ENCODE peak calls at places on chromosome 22, in ten cellular contexts. X is AG04450; O is substantia nigra; C is neuronal stem cell; E is PC-3; A is CD8-positive, alpha-beta memory T cell; M is tibial artery; S is transverse colon; D is IMR-90; B is tibial nerve. T is an unnamed sample.

GRCh38 chr22:24730864-24731263 is 43.7 kb downstream of the PIWIL3 start:
- DNase-seq in M (no peak), O (no peak), D (no peak), X (no peak), B (no peak), C (no peak), A (no peak), S (no peak), E (no peak), T (no peak)

GRCh38 chr22:25062378-25063095 is 110.0 kb downstream of the KIAA1671 start:
- DNase-seq in M (no peak), A (peak), S (peak), E (no peak), O (no peak), D (no peak), X (no peak), C (no peak), B (no peak), T (no peak)

GRCh38 chr22:27032121-27032761 is 374.9 kb downstream of the MIAT start:
- DNase-seq in B (no peak), C (no peak), D (no peak), E (no peak), O (peak), S (no peak), M (peak), X (no peak), A (no peak), T (peak)

GRCh38 chr22:25869771-25870170 is 127.8 kb downstream of the MYO18B start:
- DNase-seq in O (no peak), E (no peak), A (no peak), B (no peak), X (no peak), D (no peak), C (no peak), M (no peak), S (no peak), T (no peak)

GRCh38 chr22:46539169-46539568 is 1.7 kb upstream of the CELSR1 start:
- DNase-seq in B (no peak), M (no peak), D (no peak), O (no peak), S (no peak), E (no peak), C (no peak), A (no peak), X (no peak), T (no peak)

GRCh38 chr22:38255697-38256096 is 17.1 kb downstream of the TMEM184B start:
- DNase-seq in X (no peak), O (no peak), E (no peak), A (no peak), D (no peak), M (no peak), S (no peak), B (no peak), C (no peak), T (no peak)

GRCh38 chr22:48960981-48961655 is 866.6 kb downstream of the BRD1 start:
- DNase-seq in E (no peak), X (no peak), D (no peak), S (peak), A (no peak), M (no peak), C (no peak), O (no peak), B (no peak), T (no peak)

GRCh38 chr22:43094551-43094950 is 5.4 kb upstream of the TTLL1 start:
- DNase-seq in A (no peak), E (no peak), X (no peak), D (no peak), S (no peak), C (no peak), M (no peak), B (no peak), O (no peak), T (no peak)

GRCh38 chr22:39364646-39365405 is 15.0 kb downstream of the SYNGR1 start:
- DNase-seq in M (no peak), S (no peak), A (no peak), X (no peak), C (no peak), E (no peak), O (no peak), B (no peak), D (no peak), T (no peak)

GRCh38 chr22:38078046-38078840 is 5.7 kb downstream of the SLC16A8 start:
- DNase-seq in A (no peak), B (no peak), X (no peak), M (no peak), S (no peak), C (no peak), O (no peak), D (no peak), E (no peak), T (no peak)

GRCh38 chr22:45218974-45219373 is 21.7 kb downstream of the KIAA0930 start:
- DNase-seq in X (no peak), E (no peak), A (no peak), D (peak), C (no peak), B (no peak), S (no peak), O (no peak), M (no peak), T (peak)

GRCh38 chr22:28442951-28443876 is 236.4 kb downstream of the TTC28 start:
- DNase-seq in O (peak), E (no peak), S (peak), C (peak), A (no peak), D (peak), X (no peak), M (peak), B (peak), T (peak)

GRCh38 chr22:48919187-48919590 is 908.5 kb downstream of the BRD1 start:
- DNase-seq in E (no peak), M (peak), A (no peak), B (no peak), X (no peak), D (no peak), S (no peak), C (peak), O (no peak), T (peak)

GRCh38 chr22:29306175-29306829 is at the start of gene GAS2L1:
- DNase-seq in A (peak), O (peak), C (peak), D (peak), E (peak), X (peak), S (peak), B (peak), M (peak), T (peak)

GRCh38 chr22:29313126-29314071 is 2.1 kb downstream of the RASL10A start:
- DNase-seq in A (no peak), D (no peak), M (peak), O (no peak), B (peak), S (peak), E (no peak), X (no peak), C (no peak), T (no peak)

GRCh38 chr22:20131593-20131855 is at the start of gene ZDHHC8:
- DNase-seq in C (no peak), D (no peak), A (peak), B (no peak), E (no peak), M (no peak), X (no peak), S (peak), O (no peak), T (no peak)

GRCh38 chr22:29883831-29884139 is 811 bp downstream of the MTMR3 start:
- DNase-seq in A (no peak), B (no peak), O (no peak), C (no peak), D (peak), M (no peak), X (no peak), S (no peak), E (no peak), T (no peak)

GRCh38 chr22:38125038-38125610 is 14.6 kb upstream of the BAIAP2L2 start:
- DNase-seq in E (no peak), D (no peak), S (no peak), A (no peak), M (no peak), X (no peak), O (no peak), B (no peak), C (no peak), T (no peak)

GRCh38 chr22:29733362-29734322 is 13.8 kb downstream of the CABP7 start:
- DNase-seq in A (no peak), C (no peak), M (no peak), O (no peak), B (no peak), X (no peak), E (no peak), S (peak), D (no peak), T (no peak)

DNA sequence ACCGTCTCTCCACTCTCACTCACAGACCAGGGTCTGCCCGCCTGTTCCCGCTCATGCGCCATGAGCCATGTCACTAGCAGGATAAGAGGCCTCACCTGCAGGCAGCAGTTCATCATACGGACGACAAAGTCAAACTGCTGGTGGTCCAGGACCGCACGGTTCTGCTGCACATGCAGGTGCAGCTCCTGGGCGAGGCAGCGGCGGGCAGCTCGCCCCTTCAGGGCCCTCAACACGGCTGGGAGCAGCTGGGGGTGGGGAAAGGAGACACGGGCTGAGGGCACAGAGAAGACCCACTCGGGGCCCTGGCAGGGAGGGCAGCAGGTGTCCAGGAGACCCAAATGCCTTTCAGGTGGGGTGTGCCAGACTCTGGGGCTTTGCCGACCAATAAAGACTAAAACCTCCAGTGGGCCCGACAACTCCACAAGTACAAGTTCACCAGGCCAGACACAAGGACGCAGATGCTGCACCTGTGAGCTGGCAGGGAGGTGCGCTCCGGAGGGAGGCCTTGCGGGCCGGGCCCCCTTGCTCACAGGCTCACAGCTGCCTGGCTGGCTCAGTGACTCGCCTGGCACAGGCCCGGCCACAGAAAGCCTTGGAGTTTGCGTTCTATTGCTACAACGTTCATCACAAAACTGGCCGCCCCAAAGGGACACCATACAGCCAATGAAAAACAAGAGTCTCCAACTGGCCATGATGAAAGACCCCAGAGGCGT is 11.5 kb downstream of the SBF1 start:
- DNase-seq in B (no peak), C (no peak), X (no peak), M (no peak), D (no peak), E (no peak), S (no peak), A (no peak), O (no peak), T (no peak)
- H3K27ac ChIP-seq in B (no peak), C (no peak), X (no peak), M (no peak), D (no peak), E (no peak), S (no peak), A (no peak), O (no peak), T (no peak)

DNA sequence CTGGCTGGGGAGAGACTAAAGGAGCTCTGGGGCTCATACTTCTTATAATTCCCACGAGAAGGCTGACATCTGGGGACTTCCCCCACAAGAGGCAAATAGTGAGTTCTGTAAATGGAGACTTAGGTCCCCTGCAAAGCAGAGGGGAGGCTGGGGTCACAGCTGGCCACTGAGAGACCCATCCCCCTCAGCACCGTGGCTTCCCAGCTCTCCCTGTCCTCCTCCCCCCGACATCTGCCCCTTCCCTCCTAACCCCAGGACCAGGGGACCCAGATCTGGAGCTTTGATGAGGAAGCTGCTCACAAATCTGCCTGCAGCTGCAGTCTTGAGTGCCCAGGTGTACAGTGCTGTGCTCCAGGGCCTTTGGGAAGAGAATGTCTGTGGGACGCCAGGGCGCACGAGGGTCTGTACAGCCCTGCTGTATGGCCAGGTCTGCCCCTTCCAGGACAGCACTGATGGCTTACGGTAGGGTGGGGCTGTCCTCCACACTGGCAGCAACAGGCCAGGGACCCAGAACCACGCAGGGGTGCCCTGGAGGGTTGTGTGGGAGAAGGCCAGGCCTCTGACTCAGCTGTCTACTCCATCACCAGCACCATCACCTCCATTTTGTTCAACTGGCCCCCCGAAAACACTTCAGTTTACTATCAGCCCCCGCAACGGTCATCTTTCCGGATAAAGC is 1.1 kb downstream of the RGL4 start:
- DNase-seq in D (no peak), S (no peak), E (no peak), B (no peak), M (no peak), X (no peak), C (no peak), A (no peak), O (no peak), T (no peak)
- H3K27ac ChIP-seq in D (no peak), S (no peak), E (no peak), B (no peak), M (no peak), X (no peak), C (no peak), A (no peak), O (no peak), T (no peak)

GRCh38 chr22:35708917-35709316 is 8.8 kb upstream of the APOL5 start:
- DNase-seq in B (no peak), D (no peak), C (no peak), O (no peak), M (no peak), A (no peak), S (no peak), X (no peak), E (no peak), T (no peak)

GRCh38 chr22:35708453-35708852 is 9.2 kb upstream of the APOL5 start:
- DNase-seq in X (no peak), C (no peak), D (peak), M (no peak), E (no peak), A (no peak), O (no peak), B (no peak), S (no peak), T (no peak)

GRCh38 chr22:35705141-35705540 is 12.5 kb upstream of the APOL5 start:
- DNase-seq in C (no peak), M (no peak), B (no peak), S (no peak), D (peak), O (no peak), X (peak), E (peak), A (no peak), T (no peak)

DNA sequence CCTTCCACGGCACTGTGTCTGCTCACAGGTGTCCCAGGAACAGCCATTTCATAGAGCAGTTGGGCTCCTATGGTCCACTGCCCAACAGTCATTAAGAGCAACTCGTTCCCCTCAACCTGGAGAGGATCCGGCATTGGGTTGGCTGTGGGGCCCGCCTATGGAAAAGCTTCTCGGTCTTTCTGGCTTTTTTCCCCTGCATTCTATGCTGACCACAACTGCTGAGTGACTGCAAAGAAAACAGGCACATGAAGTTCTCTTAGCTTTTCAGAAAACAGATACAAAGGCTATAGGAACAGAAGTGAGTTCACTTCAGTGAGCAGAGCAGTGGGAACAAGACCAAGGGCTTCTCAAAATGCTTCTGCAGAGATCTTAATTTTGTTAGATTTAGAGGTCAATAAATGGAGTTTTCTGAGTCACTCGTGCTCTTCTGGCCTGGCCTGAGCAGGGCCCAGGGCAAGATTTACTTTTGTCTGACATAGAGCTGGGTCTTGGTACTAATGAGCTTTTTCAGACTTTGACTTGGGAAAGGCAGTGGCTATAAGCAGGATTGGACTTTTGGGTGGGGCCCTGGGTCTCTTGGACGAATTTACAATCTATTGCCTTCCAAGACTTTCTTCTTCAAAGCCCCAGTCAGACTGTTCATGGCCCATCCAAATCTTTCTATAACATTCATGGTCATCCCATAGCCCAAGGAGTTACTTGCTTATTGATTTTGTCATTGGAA is 13.6 kb upstream of the APOL5 start:
- DNase-seq in M (no peak), A (no peak), D (peak), B (no peak), O (no peak), S (no peak), C (no peak), X (no peak), E (no peak), T (no peak)
- H3K27ac ChIP-seq in M (no peak), A (no peak), D (no peak), B (no peak), O (no peak), S (no peak), C (no peak), X (no peak), E (no peak), T (no peak)

DNA sequence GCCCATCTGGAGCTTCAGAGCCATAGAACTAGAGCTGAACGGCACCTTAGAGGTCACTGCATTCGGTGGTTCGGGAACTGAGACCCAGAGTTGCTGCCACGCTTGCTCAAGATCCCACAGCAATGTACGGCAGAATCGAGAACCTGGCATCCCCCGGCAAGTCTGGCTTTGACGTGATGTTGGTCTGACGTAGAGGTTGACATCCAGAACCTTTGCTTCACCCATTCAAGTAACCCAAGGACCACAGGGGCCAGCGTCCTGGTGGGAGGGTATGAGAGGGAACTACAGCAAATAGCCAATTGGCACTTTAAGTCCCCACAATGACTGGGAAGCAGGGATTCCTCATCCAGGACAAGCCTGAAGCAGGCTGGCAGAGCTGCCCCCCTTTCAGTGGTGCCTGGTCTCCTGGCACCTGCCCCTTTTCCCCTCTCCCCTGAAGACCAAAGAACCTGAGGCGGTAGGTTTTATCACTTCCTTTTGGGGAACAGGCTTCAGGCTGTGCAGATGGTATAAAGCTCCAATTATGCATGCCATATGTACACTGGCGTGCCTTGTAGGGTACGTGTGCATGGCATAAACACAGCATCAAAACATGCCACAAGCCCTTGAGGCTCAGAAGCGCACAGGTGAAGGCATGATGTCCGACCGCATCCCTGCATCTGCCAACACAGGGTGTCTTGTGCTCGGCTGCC is 15.3 kb upstream of the TEF start:
- DNase-seq in D (no peak), B (no peak), C (no peak), X (no peak), S (no peak), E (no peak), A (no peak), O (no peak), M (no peak), T (no peak)
- H3K27ac ChIP-seq in D (no peak), B (peak), C (no peak), X (no peak), S (peak), E (no peak), A (no peak), O (peak), M (peak), T (peak)

DNA sequence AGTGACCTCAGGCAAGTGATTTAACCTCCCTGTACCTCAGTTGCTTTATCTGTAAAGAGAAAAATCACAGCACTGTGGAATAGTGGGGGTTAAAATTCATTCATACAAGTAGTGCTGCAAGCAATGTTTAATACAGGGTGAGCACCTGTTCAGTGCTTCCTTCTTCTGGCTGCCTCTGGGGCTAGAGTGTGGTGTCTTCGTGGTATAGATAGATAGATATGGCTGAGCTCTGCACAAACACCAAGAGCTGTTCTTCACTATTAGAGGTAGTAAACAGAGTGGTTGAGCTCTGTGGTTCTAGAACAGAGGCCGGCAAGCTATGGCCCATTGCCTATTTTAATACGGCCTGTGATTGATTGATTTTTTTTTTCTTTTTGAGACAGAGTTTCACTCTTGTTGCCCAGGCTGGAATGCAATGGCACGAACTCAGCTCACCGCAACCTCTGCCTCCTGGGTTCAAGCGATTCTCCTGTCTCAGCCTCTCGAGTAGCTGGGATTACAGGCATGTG is 32.9 kb downstream of the LIMK2 start:
- DNase-seq in D (no peak), A (no peak), X (no peak), O (no peak), S (no peak), C (no peak), M (no peak), B (no peak), E (no peak), T (no peak)
- H3K27ac ChIP-seq in D (no peak), A (no peak), X (no peak), O (no peak), S (no peak), C (no peak), M (peak), B (peak), E (no peak), T (no peak)

DNA sequence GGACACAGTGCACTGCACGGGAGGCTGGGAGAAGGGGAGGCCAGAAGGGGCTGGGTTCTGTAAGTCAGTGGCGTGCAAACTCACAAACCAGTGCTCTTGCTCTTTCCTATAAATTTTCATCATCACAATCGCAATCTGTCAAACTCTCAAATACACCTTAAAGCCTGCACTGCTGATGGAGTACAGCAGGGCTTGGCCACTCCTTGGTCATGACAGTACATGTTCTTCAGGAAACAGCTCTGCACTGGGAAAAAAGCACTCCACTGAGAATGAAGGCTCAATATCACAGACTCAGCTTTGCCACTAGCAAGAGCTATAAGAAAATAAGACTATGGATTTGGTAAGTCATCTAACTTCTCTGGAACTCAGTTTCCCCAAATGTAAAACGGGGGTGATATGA is 111.0 kb downstream of the RBFOX2 start:
- DNase-seq in S (no peak), O (no peak), C (no peak), B (no peak), M (no peak), E (no peak), X (no peak), D (no peak), A (no peak), T (no peak)
- H3K27ac ChIP-seq in S (no peak), O (no peak), C (no peak), B (no peak), M (no peak), E (no peak), X (no peak), D (no peak), A (no peak), T (no peak)

T was measured in caudate nucleus.